ENCODE peak calls at places on chromosomes 7 and 10, in four cellular contexts. One of them, this sample, is unnamed.

GRCh38 chr10:28892818-28893547 is 215.7 kb downstream of the BAMBI start:
- DNase-seq in NB4: no peak
- DNase-seq in GM13977: no peak
- DNase-seq in Calu3: no peak
- DNase-seq in this sample: no peak

GRCh38 chr10:34305189-34305588 is 509.9 kb downstream of the PARD3 start:
- DNase-seq in NB4: peak; percentile 5
- DNase-seq in GM13977: peak; percentile 21
- DNase-seq in Calu3: peak; percentile 67
- DNase-seq in this sample: no peak

GRCh38 chr10:128483216-128483615 is 357.0 kb upstream of the MKI67 start:
- DNase-seq in NB4: no peak
- DNase-seq in GM13977: no peak
- DNase-seq in Calu3: no peak
- DNase-seq in this sample: peak; percentile 57

GRCh38 chr7:125675169-125675568 is 745.5 kb upstream of the POT1 start:
- DNase-seq in NB4: no peak
- DNase-seq in GM13977: no peak
- DNase-seq in Calu3: no peak
- DNase-seq in this sample: no peak

GRCh38 chr7:120412665-120413064 is 139.7 kb downstream of the KCND2 start:
- DNase-seq in NB4: no peak
- DNase-seq in GM13977: no peak
- DNase-seq in Calu3: no peak
- DNase-seq in this sample: no peak

GRCh38 chr7:127983804-127984332 is 47.4 kb downstream of the LRRC4 start:
- DNase-seq in NB4: no peak
- DNase-seq in GM13977: no peak
- DNase-seq in Calu3: peak; percentile 6
- DNase-seq in this sample: no peak

GRCh38 chr7:341841-342638 is 52.1 kb downstream of the FOXL3 start:
- DNase-seq in NB4: no peak
- DNase-seq in GM13977: no peak
- DNase-seq in Calu3: peak; percentile 75
- DNase-seq in this sample: peak; percentile 79

GRCh38 chr7:298739-299138 is 8.8 kb downstream of the FOXL3 start:
- DNase-seq in NB4: no peak
- DNase-seq in GM13977: no peak
- DNase-seq in Calu3: no peak
- DNase-seq in this sample: no peak

GRCh38 chr10:102633282-102633681 is 11.0 kb upstream of the TRIM8 start:
- DNase-seq in NB4: peak; percentile 98
- DNase-seq in GM13977: no peak
- DNase-seq in Calu3: no peak
- DNase-seq in this sample: no peak

GRCh38 chr7:157238087-157238486 is 98.7 kb upstream of the DNAJB6 start:
- DNase-seq in NB4: peak; percentile 48
- DNase-seq in GM13977: no peak
- DNase-seq in Calu3: peak; percentile 44
- DNase-seq in this sample: no peak

GRCh38 chr10:15290671-15291070 is 80.4 kb downstream of the FAM171A1 start:
- DNase-seq in NB4: no peak
- DNase-seq in GM13977: no peak
- DNase-seq in Calu3: no peak
- DNase-seq in this sample: no peak

GRCh38 chr10:80455461-80456345 is 1.6 kb downstream of the TSPAN14 start:
- DNase-seq in NB4: no peak
- DNase-seq in GM13977: no peak
- DNase-seq in Calu3: no peak
- DNase-seq in this sample: no peak

GRCh38 chr7:3067606-3068005 is 23.9 kb upstream of the CARD11 start:
- DNase-seq in NB4: no peak
- DNase-seq in GM13977: no peak
- DNase-seq in Calu3: no peak
- DNase-seq in this sample: no peak

GRCh38 chr10:95792874-95793285 is 36.9 kb downstream of the ENTPD1 start:
- DNase-seq in NB4: peak; percentile 26
- DNase-seq in GM13977: no peak
- DNase-seq in Calu3: no peak
- DNase-seq in this sample: no peak